ENCODE peak calls at places on chromosomes 6 and 20, in five cellular contexts. One of them, this sample, is unnamed. For H3K27me3, the result is how much of the 10 kb centered on the place peaks cover.

GRCh38 chr6:13980534-13980933 is 55.8 kb downstream of the RNF182 start:
- DNase-seq in mammary epithelial cell: no peak
- DNase-seq in neural progenitor cell: no peak
- DNase-seq in upper lobe of left lung: no peak
- DNase-seq in IMR-90: no peak
- DNase-seq in this sample: no peak

GRCh38 chr6:64983108-64983507 is 723.9 kb downstream of the EYS start:
- DNase-seq in IMR-90: no peak
- DNase-seq in mammary epithelial cell: no peak
- DNase-seq in upper lobe of left lung: no peak
- DNase-seq in neural progenitor cell: no peak
- DNase-seq in this sample: no peak

GRCh38 chr6:71476371-71476770 is 187.8 kb downstream of the OGFRL1 start:
- DNase-seq in IMR-90: no peak
- DNase-seq in mammary epithelial cell: no peak
- DNase-seq in neural progenitor cell: no peak
- DNase-seq in upper lobe of left lung: no peak
- DNase-seq in this sample: no peak

GRCh38 chr6:73556796-73557195 is 36.0 kb upstream of the EEF1A1 start:
- DNase-seq in mammary epithelial cell: no peak
- DNase-seq in neural progenitor cell: no peak
- DNase-seq in IMR-90: no peak
- DNase-seq in upper lobe of left lung: no peak
- DNase-seq in this sample: no peak

GRCh38 chr20:10634683-10635411 is 39.0 kb downstream of the JAG1 start:
- DNase-seq in upper lobe of left lung: no peak
- DNase-seq in neural progenitor cell: no peak
- DNase-seq in mammary epithelial cell: no peak
- DNase-seq in IMR-90: peak
- DNase-seq in this sample: no peak

GRCh38 chr6:127716425-127716930 is 139.5 kb downstream of the C6orf58 start:
- DNase-seq in mammary epithelial cell: no peak
- DNase-seq in neural progenitor cell: no peak
- DNase-seq in upper lobe of left lung: no peak
- DNase-seq in IMR-90: no peak
- DNase-seq in this sample: no peak

GRCh38 chr20:33835773-33836172 is 24.6 kb downstream of the CHMP4B start:
- DNase-seq in IMR-90: no peak
- DNase-seq in neural progenitor cell: no peak
- DNase-seq in upper lobe of left lung: no peak
- DNase-seq in mammary epithelial cell: no peak
- DNase-seq in this sample: no peak

GRCh38 chr6:94956910-94957309 is 620.4 kb upstream of the MANEA start:
- DNase-seq in IMR-90: no peak
- DNase-seq in neural progenitor cell: peak
- DNase-seq in mammary epithelial cell: no peak
- DNase-seq in upper lobe of left lung: no peak
- DNase-seq in this sample: no peak

GRCh38 chr6:64280569-64280968 is 645.0 kb downstream of the PHF3 start:
- DNase-seq in mammary epithelial cell: no peak
- DNase-seq in upper lobe of left lung: no peak
- DNase-seq in neural progenitor cell: peak
- DNase-seq in IMR-90: peak
- DNase-seq in this sample: no peak

GRCh38 chr6:149190228-149190831 is 127.2 kb upstream of the TAB2 start:
- DNase-seq in neural progenitor cell: peak
- DNase-seq in upper lobe of left lung: no peak
- DNase-seq in IMR-90: peak
- DNase-seq in mammary epithelial cell: peak
- DNase-seq in this sample: no peak

GRCh38 chr6:89689732-89690131 is 51.2 kb upstream of the LYRM2 start:
- DNase-seq in neural progenitor cell: peak
- DNase-seq in upper lobe of left lung: no peak
- DNase-seq in IMR-90: no peak
- DNase-seq in mammary epithelial cell: no peak
- DNase-seq in this sample: no peak

GRCh38 chr20:49389854-49390253 is 92.6 kb downstream of the KCNB1 start:
- DNase-seq in upper lobe of left lung: no peak
- DNase-seq in IMR-90: no peak
- DNase-seq in neural progenitor cell: no peak
- DNase-seq in mammary epithelial cell: no peak
- DNase-seq in this sample: no peak

GRCh38 chr6:9292975-9293374 is 857.6 kb upstream of the SLC35B3 start:
- DNase-seq in mammary epithelial cell: no peak
- DNase-seq in upper lobe of left lung: no peak
- DNase-seq in neural progenitor cell: no peak
- DNase-seq in IMR-90: peak
- DNase-seq in this sample: no peak

GRCh38 chr6:34232901-34233300 is 3.8 kb upstream of the HMGA1 start:
- DNase-seq in IMR-90: peak
- DNase-seq in mammary epithelial cell: no peak
- DNase-seq in neural progenitor cell: no peak
- DNase-seq in upper lobe of left lung: no peak
- DNase-seq in this sample: no peak

GRCh38 chr6:26199773-26200728 is 112.8 kb downstream of the HFE start:
- DNase-seq in IMR-90: peak
- DNase-seq in mammary epithelial cell: no peak
- DNase-seq in neural progenitor cell: peak
- DNase-seq in upper lobe of left lung: peak
- DNase-seq in this sample: no peak

GRCh38 chr6:78861509-78861908 is 5.8 kb upstream of the IRAK1BP1 start:
- DNase-seq in IMR-90: no peak
- DNase-seq in neural progenitor cell: no peak
- DNase-seq in upper lobe of left lung: no peak
- DNase-seq in mammary epithelial cell: no peak
- DNase-seq in this sample: no peak

GRCh38 chr6:167726043-167726442 is 100.7 kb upstream of the AFDN start:
- DNase-seq in mammary epithelial cell: no peak
- DNase-seq in upper lobe of left lung: no peak
- DNase-seq in neural progenitor cell: no peak
- DNase-seq in IMR-90: no peak
- DNase-seq in this sample: no peak

GRCh38 chr6:6713660-6714446 is 125.3 kb downstream of the LY86 start:
- DNase-seq in upper lobe of left lung: no peak
- DNase-seq in mammary epithelial cell: no peak
- DNase-seq in IMR-90: peak
- DNase-seq in neural progenitor cell: no peak
- DNase-seq in this sample: no peak

GRCh38 chr6:42010185-42010872 is 40.0 kb upstream of the TAF8 start:
- DNase-seq in mammary epithelial cell: no peak
- DNase-seq in upper lobe of left lung: no peak
- DNase-seq in neural progenitor cell: peak
- DNase-seq in IMR-90: no peak
- DNase-seq in this sample: no peak

GRCh38 chr6:38509713-38510112 is 130.0 kb downstream of the BTBD9 start:
- DNase-seq in neural progenitor cell: no peak
- DNase-seq in mammary epithelial cell: peak
- DNase-seq in upper lobe of left lung: no peak
- DNase-seq in IMR-90: peak
- DNase-seq in this sample: no peak

GRCh38 chr6:38549180-38549579 is 90.5 kb downstream of the BTBD9 start:
- DNase-seq in mammary epithelial cell: no peak
- DNase-seq in IMR-90: no peak
- DNase-seq in neural progenitor cell: no peak
- DNase-seq in upper lobe of left lung: no peak
- DNase-seq in this sample: no peak

GRCh38 chr6:17476506-17476905 is 83.1 kb downstream of the CAP2 start:
- DNase-seq in IMR-90: no peak
- DNase-seq in upper lobe of left lung: no peak
- DNase-seq in neural progenitor cell: peak
- DNase-seq in mammary epithelial cell: no peak
- DNase-seq in this sample: no peak

GRCh38 chr6:129197154-129197553 is 314.2 kb downstream of the LAMA2 start:
- DNase-seq in upper lobe of left lung: no peak
- DNase-seq in IMR-90: no peak
- DNase-seq in mammary epithelial cell: no peak
- DNase-seq in neural progenitor cell: no peak
- DNase-seq in this sample: no peak

GRCh38 chr20:49318091-49318429 is 40.2 kb upstream of the ZNFX1 start:
- DNase-seq in neural progenitor cell: no peak
- DNase-seq in IMR-90: no peak
- DNase-seq in mammary epithelial cell: no peak
- DNase-seq in upper lobe of left lung: no peak
- DNase-seq in this sample: no peak

GRCh38 chr6:35521235-35521634 is 8.5 kb upstream of the TULP1 start:
- DNase-seq in neural progenitor cell: no peak
- DNase-seq in mammary epithelial cell: no peak
- DNase-seq in IMR-90: no peak
- DNase-seq in upper lobe of left lung: no peak
- DNase-seq in this sample: no peak

GRCh38 chr6:15546591-15546990 is 116.2 kb downstream of the DTNBP1 start:
- DNase-seq in neural progenitor cell: no peak
- DNase-seq in IMR-90: no peak
- DNase-seq in mammary epithelial cell: no peak
- DNase-seq in upper lobe of left lung: no peak
- DNase-seq in this sample: no peak

GRCh38 chr6:8301502-8301901 is 133.8 kb downstream of the SLC35B3 start:
- DNase-seq in upper lobe of left lung: no peak
- DNase-seq in IMR-90: no peak
- DNase-seq in mammary epithelial cell: no peak
- DNase-seq in neural progenitor cell: no peak
- DNase-seq in this sample: no peak

GRCh38 chr20:43191143-43191542 is 1.4 kb upstream of the PTPRT start:
- DNase-seq in neural progenitor cell: no peak
- DNase-seq in upper lobe of left lung: no peak
- DNase-seq in mammary epithelial cell: no peak
- DNase-seq in IMR-90: no peak
- DNase-seq in this sample: no peak

GRCh38 chr6:3102875-3103274 is 15.6 kb upstream of the BPHL start:
- DNase-seq in IMR-90: peak
- DNase-seq in neural progenitor cell: no peak
- DNase-seq in mammary epithelial cell: no peak
- DNase-seq in upper lobe of left lung: no peak
- DNase-seq in this sample: no peak

GRCh38 chr6:115613488-115613887 is 447.2 kb downstream of the FRK start:
- DNase-seq in neural progenitor cell: no peak
- DNase-seq in upper lobe of left lung: no peak
- DNase-seq in IMR-90: peak
- DNase-seq in mammary epithelial cell: no peak
- DNase-seq in this sample: no peak

GRCh38 chr6:35495258-35496035 is 1.4 kb downstream of the TEAD3 start:
- DNase-seq in neural progenitor cell: no peak
- DNase-seq in upper lobe of left lung: no peak
- DNase-seq in mammary epithelial cell: no peak
- DNase-seq in IMR-90: peak
- DNase-seq in this sample: no peak

GRCh38 chr6:117890172-117890571 is 16.9 kb upstream of the SLC35F1 start:
- DNase-seq in IMR-90: no peak
- DNase-seq in mammary epithelial cell: no peak
- DNase-seq in upper lobe of left lung: no peak
- DNase-seq in neural progenitor cell: no peak
- DNase-seq in this sample: no peak
- TF ChIP-seq CTCF in IMR-90: no peak
- TF ChIP-seq CTCF in mammary epithelial cell: no peak
- TF ChIP-seq CTCF in upper lobe of left lung: no peak
- TF ChIP-seq CTCF in neural progenitor cell: no peak
- TF ChIP-seq CTCF in this sample: no peak

DNA sequence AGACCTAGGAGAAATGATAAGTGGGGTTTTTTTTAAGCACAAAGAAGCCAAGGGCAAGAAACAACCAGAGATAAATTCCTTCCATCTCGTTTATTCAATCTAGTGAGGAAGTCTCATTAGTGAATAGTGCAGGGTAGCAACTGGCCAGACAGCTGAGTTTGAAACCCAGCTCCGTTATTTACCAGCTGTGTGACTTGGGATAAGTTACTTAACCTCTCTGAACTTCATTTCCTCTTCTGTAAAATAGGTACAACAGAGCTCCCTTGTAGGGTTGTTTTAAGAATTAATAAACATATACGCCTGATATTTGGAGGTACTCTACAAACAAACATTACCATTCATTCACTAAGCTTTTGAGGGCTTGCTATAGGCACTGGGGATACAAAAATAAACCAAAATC is 97.0 kb upstream of the PRDM1 start:
- DNase-seq in upper lobe of left lung: no peak
- DNase-seq in mammary epithelial cell: no peak
- DNase-seq in IMR-90: no peak
- DNase-seq in neural progenitor cell: no peak
- DNase-seq in this sample: no peak
- H3K27me3 ChIP-seq in upper lobe of left lung: under half
- H3K27me3 ChIP-seq in mammary epithelial cell: under half
- H3K27me3 ChIP-seq in IMR-90: under half
- H3K27me3 ChIP-seq in neural progenitor cell: half or more
- H3K27me3 ChIP-seq in this sample: under half

GRCh38 chr6:70219943-70220613 is 82.8 kb downstream of the COL9A1 start:
- DNase-seq in IMR-90: no peak
- DNase-seq in mammary epithelial cell: no peak
- DNase-seq in upper lobe of left lung: no peak
- DNase-seq in neural progenitor cell: no peak
- DNase-seq in this sample: no peak
- TF ChIP-seq CTCF in IMR-90: no peak
- TF ChIP-seq CTCF in mammary epithelial cell: no peak
- TF ChIP-seq CTCF in upper lobe of left lung: no peak
- TF ChIP-seq CTCF in neural progenitor cell: no peak
- TF ChIP-seq CTCF in this sample: no peak

GRCh38 chr20:63409066-63409833 is 48.1 kb upstream of the CHRNA4 start:
- DNase-seq in upper lobe of left lung: peak
- DNase-seq in neural progenitor cell: no peak
- DNase-seq in IMR-90: no peak
- DNase-seq in mammary epithelial cell: no peak
- DNase-seq in this sample: peak
- H3K27me3 ChIP-seq in upper lobe of left lung: under half
- H3K27me3 ChIP-seq in neural progenitor cell: under half
- H3K27me3 ChIP-seq in IMR-90: under half
- H3K27me3 ChIP-seq in mammary epithelial cell: under half
- H3K27me3 ChIP-seq in this sample: under half

GRCh38 chr20:20364016-20364746 is 3.7 kb upstream of the INSM1 start:
- DNase-seq in mammary epithelial cell: no peak
- DNase-seq in neural progenitor cell: peak
- DNase-seq in upper lobe of left lung: peak
- DNase-seq in IMR-90: no peak
- DNase-seq in this sample: no peak
- TF ChIP-seq CTCF in mammary epithelial cell: no peak
- TF ChIP-seq CTCF in neural progenitor cell: peak
- TF ChIP-seq CTCF in upper lobe of left lung: no peak
- TF ChIP-seq CTCF in IMR-90: no peak
- TF ChIP-seq CTCF in this sample: no peak